ENCODE peak calls at places on chromosome 17, in ten cellular contexts. X, Z, D, W, M, T, P, Y, G and Q are unnamed samples.

GRCh38 chr17:41049110-41049509 is 2.0 kb upstream of the KRTAP2-1 start:
- DNase-seq in P (no peak), X (no peak), D (no peak), Y (no peak), Z (peak; percentile 86), G (no peak), M (peak; percentile 31), W (no peak), T (no peak), Q (peak; percentile 85)

GRCh38 chr17:57468932-57469775 is 212.8 kb downstream of the MSI2 start:
- DNase-seq in Y (no peak), X (no peak), Z (no peak), P (no peak), G (no peak), T (no peak), D (no peak), W (no peak), M (no peak), Q (no peak)

GRCh38 chr17:36697907-36698526 is 96.6 kb downstream of the MRM1 start:
- DNase-seq in G (peak; percentile 29), Z (no peak), X (no peak), P (no peak), T (no peak), W (no peak), M (no peak), Y (peak; percentile 59), D (no peak), Q (no peak)

GRCh38 chr17:58337126-58337599 is 8.6 kb upstream of the TSPOAP1 start:
- DNase-seq in Z (no peak), D (no peak), M (peak; percentile 31), Y (peak; percentile 17), P (no peak), W (no peak), X (no peak), G (no peak), T (no peak), Q (no peak)

GRCh38 chr17:77827461-77827968 is 131.0 kb upstream of the TNRC6C start:
- DNase-seq in Z (no peak), D (no peak), G (no peak), Y (no peak), W (no peak), X (no peak), M (no peak), P (no peak), T (no peak), Q (no peak)

GRCh38 chr17:8057691-8058114 is 18.8 kb downstream of the ALOX15B start:
- DNase-seq in Y (peak; percentile 93), T (no peak), M (peak; percentile 37), X (no peak), Z (peak; percentile 88), W (no peak), D (peak; percentile 75), P (no peak), G (peak; percentile 90), Q (peak; percentile 15)

GRCh38 chr17:68623811-68624210 is 22.6 kb upstream of the FAM20A start:
- DNase-seq in M (no peak), T (no peak), X (no peak), D (no peak), Z (peak; percentile 38), Y (no peak), P (no peak), G (no peak), W (no peak), Q (no peak)

GRCh38 chr17:42878123-42878880 is 22.3 kb upstream of the G6PC1 start:
- DNase-seq in M (no peak), W (no peak), T (no peak), Y (peak; percentile 92), Z (no peak), X (no peak), P (no peak), D (no peak), G (no peak), Q (no peak)

DNA sequence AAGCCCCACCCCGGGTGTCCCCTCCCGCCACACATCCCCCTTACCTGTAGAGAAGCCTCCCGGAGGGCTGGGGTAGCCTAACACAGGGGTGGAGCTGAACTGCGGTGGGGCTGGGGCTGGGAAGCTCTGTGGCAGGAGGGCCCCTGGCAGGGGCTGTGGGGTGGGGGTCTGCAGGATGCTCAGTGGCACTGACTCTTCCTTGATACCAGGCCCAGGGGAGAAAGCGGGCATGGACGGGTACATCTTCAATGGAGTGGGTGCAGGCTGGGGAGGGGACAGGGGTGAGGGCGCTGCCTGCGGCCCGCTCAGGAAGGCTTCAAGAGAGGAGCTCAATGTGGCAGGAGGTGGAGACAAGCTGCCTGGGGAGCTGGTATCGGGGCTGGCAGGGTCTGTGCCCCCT is 16.7 kb downstream of the SREBF1 start:
- DNase-seq in P (no peak), Z (no peak), T (no peak), Y (no peak), M (no peak), X (no peak), D (no peak), G (no peak), W (no peak), Q (no peak)
- H3K4me3 ChIP-seq in P (no peak overlapping the region), Z (no peak overlapping the region), T (no peak overlapping the region), Y (no peak overlapping the region), M (no peak overlapping the region), X (no peak overlapping the region), D (no peak overlapping the region), G (no peak overlapping the region), W (no peak overlapping the region), Q (no peak overlapping the region)

GRCh38 chr17:47330548-47330947 is 6.8 kb downstream of the EFCAB13 start:
- DNase-seq in X (no peak), D (no peak), W (no peak), G (no peak), T (no peak), M (no peak), P (no peak), Z (no peak), Y (no peak), Q (no peak)

GRCh38 chr17:47324224-47325020 is 667 bp downstream of the EFCAB13 start:
- DNase-seq in P (no peak), Z (peak; percentile 72), G (peak; percentile 46), M (peak; percentile 66), X (peak; percentile 31), W (no peak), D (peak; percentile 30), T (peak; percentile 49), Y (peak; percentile 79), Q (no peak)

GRCh38 chr17:47320879-47321502 is 2.8 kb upstream of the EFCAB13 start:
- DNase-seq in D (no peak), Y (no peak), T (no peak), W (no peak), G (no peak), P (no peak), M (no peak), Z (no peak), X (no peak), Q (no peak)

GRCh38 chr17:47323382-47324223 is at the start of gene EFCAB13:
- DNase-seq in X (peak; percentile 61), Z (peak; percentile 90), W (peak; percentile 85), M (peak; percentile 96), T (peak; percentile 89), Y (peak; percentile 96), G (peak; percentile 91), P (no peak), D (peak; percentile 50), Q (no peak)

GRCh38 chr17:47325176-47325575 is 1.4 kb downstream of the EFCAB13 start:
- DNase-seq in Y (no peak), D (no peak), Z (no peak), T (no peak), P (no peak), W (no peak), G (no peak), M (no peak), X (no peak), Q (no peak)
- H3K27me3 ChIP-seq in Y (peaks cover 25% of the 10 kb centered on the region), D (no peaks in the 10 kb centered on the region), Z (no peaks in the 10 kb centered on the region), T (no peaks in the 10 kb centered on the region), P (no peaks in the 10 kb centered on the region), W (no peaks in the 10 kb centered on the region), G (no peaks in the 10 kb centered on the region), M (no peaks in the 10 kb centered on the region), X (no peaks in the 10 kb centered on the region), Q (no peaks in the 10 kb centered on the region)

GRCh38 chr17:64533784-64534183 is 27.0 kb downstream of the CEP95 start:
- DNase-seq in D (no peak), G (no peak), X (no peak), M (no peak), W (no peak), Z (no peak), T (no peak), Y (no peak), P (no peak), Q (no peak)
- H3K36me3 ChIP-seq in D (peaks cover 21% of the 10 kb centered on the region), G (peaks cover 86% of the 10 kb centered on the region), X (peaks cover 81% of the 10 kb centered on the region), M (peaks cover 98% of the 10 kb centered on the region), W (peaks cover 60% of the 10 kb centered on the region), Z (peaks cover 89% of the 10 kb centered on the region), T (no peaks in the 10 kb centered on the region), Y (peaks cover 78% of the 10 kb centered on the region), P (peaks cover 3% of the 10 kb centered on the region), Q (peaks cover 27% of the 10 kb centered on the region)

GRCh38 chr17:65558311-65558682 is 3.2 kb downstream of the AXIN2 start:
- DNase-seq in G (no peak), P (no peak), Y (no peak), D (no peak), Z (no peak), M (no peak), T (no peak), X (no peak), W (no peak), Q (no peak)

GRCh38 chr17:65556910-65557348 is 4.5 kb downstream of the AXIN2 start:
- DNase-seq in Y (no peak), G (no peak), T (no peak), D (no peak), X (no peak), Z (peak; percentile 30), P (no peak), W (no peak), M (no peak), Q (no peak)

GRCh38 chr17:65557349-65558310 is 3.8 kb downstream of the AXIN2 start:
- DNase-seq in T (no peak), P (peak; percentile 83), Z (peak; percentile 79), X (peak; percentile 57), Y (no peak), M (peak; percentile 37), G (peak; percentile 73), W (peak; percentile 48), D (no peak), Q (no peak)

GRCh38 chr17:65554568-65555223 is 6.8 kb downstream of the AXIN2 start:
- DNase-seq in G (no peak), Z (peak; percentile 58), X (no peak), T (peak; percentile 36), W (no peak), M (no peak), P (no peak), D (no peak), Y (no peak), Q (no peak)

DNA sequence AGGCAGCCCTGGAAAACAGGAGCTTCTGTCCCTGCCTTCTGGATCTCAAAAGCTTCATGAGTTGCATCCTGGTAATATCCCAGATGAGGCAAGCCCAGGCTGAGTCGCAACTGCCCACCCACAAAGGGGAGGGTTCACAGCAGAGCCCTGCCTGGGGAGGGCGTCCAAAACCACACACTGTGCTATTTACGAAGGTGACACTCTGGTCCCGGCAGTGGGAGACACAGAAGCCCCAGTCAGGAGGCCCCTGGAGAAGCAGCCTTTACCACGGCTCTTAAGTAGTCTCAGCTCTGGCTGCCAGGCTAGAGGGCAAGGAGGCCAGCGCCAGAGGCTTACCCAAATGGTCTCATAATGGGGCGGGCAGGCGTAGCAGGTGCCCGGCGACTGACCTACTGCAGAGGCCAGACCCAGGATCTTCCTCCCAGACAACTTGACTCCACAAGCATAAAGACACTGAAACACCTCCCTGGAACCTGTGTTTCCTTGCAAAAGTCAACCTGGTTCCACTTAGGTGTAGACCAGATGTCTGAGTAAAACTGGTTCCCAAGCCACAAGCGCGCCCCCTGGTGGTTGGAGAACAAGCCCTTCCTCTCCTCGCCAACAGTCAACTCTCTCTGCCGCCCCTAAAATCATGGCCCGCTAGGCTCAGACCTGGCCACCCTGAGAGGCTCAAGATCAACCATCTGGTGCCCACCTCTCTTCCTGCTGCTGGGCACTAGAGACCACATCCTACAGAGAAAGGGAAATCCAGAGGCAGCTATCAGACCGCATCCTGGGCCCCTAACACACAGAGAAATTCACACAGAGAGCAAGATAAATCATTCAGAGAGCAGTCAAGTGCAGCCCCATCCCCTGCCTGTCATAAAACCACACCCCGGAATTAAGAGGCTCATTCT is 5.2 kb downstream of the AXIN2 start:
- DNase-seq in Y (peak; percentile 94), X (peak; percentile 73), G (peak; percentile 78), M (peak; percentile 56), W (peak; percentile 90), T (peak; percentile 77), D (peak; percentile 33), P (no peak), Z (peak; percentile 80), Q (no peak)
- H3K4me3 ChIP-seq in Y (peak overlapping the region; percentile 98), X (peak overlapping the region; percentile 91), G (peak overlapping the region; percentile 100), M (no peak overlapping the region), W (peak overlapping the region; percentile 21), T (peak overlapping the region; percentile 86), D (no peak overlapping the region), P (peak overlapping the region; percentile 7), Z (no peak overlapping the region), Q (no peak overlapping the region)